ENCODE peak calls at places on chromosome 20, in nine cellular contexts. U, O, L, K, V, H, J, Y and Z are unnamed samples.

GRCh38 chr20:62362991-62363919 is 3.9 kb downstream of the LAMA5 start:
- DNase-seq in O (no peak), J (peak), L (no peak), V (no peak), U (peak), K (no peak), H (peak), Y (no peak), Z (no peak)

GRCh38 chr20:24771651-24772061 is 177.4 kb upstream of the CST7 start:
- DNase-seq in K (no peak), U (no peak), V (no peak), J (no peak), L (no peak), O (no peak), H (no peak), Y (no peak), Z (peak)

GRCh38 chr20:1478566-1478965 is 11.9 kb upstream of the NSFL1C start:
- DNase-seq in J (no peak), H (no peak), K (peak), U (no peak), Y (no peak), O (peak), L (peak), V (peak), Z (no peak)

GRCh38 chr20:36856691-36857635 is 19.0 kb upstream of the TLDC2 start:
- DNase-seq in Y (no peak), V (peak), O (peak), J (peak), K (no peak), L (no peak), H (peak), U (no peak), Z (peak)

GRCh38 chr20:46065691-46066090 is 24.1 kb downstream of the NCOA5 start:
- DNase-seq in L (no peak), U (no peak), O (no peak), Y (no peak), J (no peak), V (no peak), K (no peak), H (no peak), Z (no peak)

GRCh38 chr20:49948178-49948577 is 12.0 kb downstream of the RNF114 start:
- DNase-seq in O (peak), L (no peak), H (no peak), U (no peak), K (no peak), J (no peak), Y (no peak), V (no peak), Z (no peak)

GRCh38 chr20:34713194-34713943 is 9.2 kb downstream of the TP53INP2 start:
- DNase-seq in U (no peak), O (peak), V (peak), Y (no peak), H (peak), J (no peak), K (peak), L (peak), Z (no peak)

GRCh38 chr20:33443006-33443511 is 504 bp downstream of the SNTA1 start:
- DNase-seq in O (no peak), Y (peak), L (no peak), K (no peak), H (no peak), U (peak), V (no peak), J (peak), Z (peak)

GRCh38 chr20:9392892-9393857 is 121.2 kb upstream of the LAMP5 start:
- DNase-seq in O (peak), J (peak), V (peak), U (peak), H (peak), L (no peak), Y (no peak), K (peak), Z (peak)

GRCh38 chr20:2691663-2692035 is 931 bp upstream of the EBF4 start:
- DNase-seq in O (no peak), K (no peak), Y (no peak), J (no peak), H (no peak), V (no peak), U (no peak), L (no peak), Z (no peak)

GRCh38 chr20:37007898-37008649 is 56.6 kb upstream of the SAMHD1 start:
- DNase-seq in L (no peak), K (peak), O (peak), U (no peak), V (peak), Y (no peak), J (no peak), H (no peak), Z (no peak)

GRCh38 chr20:22106308-22106938 is 401.0 kb downstream of the PAX1 start:
- DNase-seq in V (no peak), O (no peak), H (no peak), K (no peak), J (no peak), Y (no peak), U (no peak), L (no peak), Z (peak)

GRCh38 chr20:42430059-42430458 is 759.6 kb downstream of the PTPRT start:
- DNase-seq in H (no peak), U (no peak), V (no peak), J (no peak), L (no peak), O (no peak), Y (no peak), K (no peak), Z (no peak)

GRCh38 chr20:34997171-34997570 is 41.5 kb downstream of the MYH7B start:
- DNase-seq in Y (no peak), J (no peak), U (no peak), O (peak), H (no peak), K (peak), V (peak), L (no peak), Z (no peak)

GRCh38 chr20:22404609-22405170 is 179.7 kb downstream of the FOXA2 start:
- DNase-seq in V (no peak), H (no peak), U (no peak), K (no peak), Y (no peak), J (no peak), O (no peak), L (no peak), Z (no peak)

GRCh38 chr20:24708411-24709295 is 239.2 kb downstream of the SYNDIG1 start:
- DNase-seq in Y (no peak), V (peak), H (no peak), L (no peak), K (no peak), U (no peak), O (peak), J (no peak), Z (no peak)

GRCh38 chr20:39632176-39632575 is 670.0 kb downstream of the DHX35 start:
- DNase-seq in O (no peak), H (no peak), V (no peak), L (peak), Y (no peak), K (no peak), J (no peak), U (no peak), Z (no peak)

GRCh38 chr20:41180599-41181333 is 43.4 kb downstream of the PLCG1 start:
- DNase-seq in J (no peak), V (no peak), K (no peak), L (no peak), O (no peak), Y (peak), U (no peak), H (peak), Z (no peak)

GRCh38 chr20:59850018-59850641 is 83.3 kb downstream of the SYCP2 start:
- DNase-seq in J (no peak), V (peak), H (no peak), O (peak), L (no peak), Y (no peak), K (peak), U (no peak), Z (no peak)

GRCh38 chr20:21151791-21152190 is 25.9 kb downstream of the KIZ start:
- DNase-seq in J (no peak), H (no peak), U (no peak), V (no peak), Y (no peak), O (no peak), K (no peak), L (no peak), Z (no peak)

GRCh38 chr20:53157443-53158408 is 185.6 kb downstream of the TSHZ2 start:
- DNase-seq in V (peak), L (no peak), Y (no peak), U (no peak), J (peak), O (peak), H (peak), K (peak), Z (peak)

GRCh38 chr20:37564388-37565133 is 36.9 kb upstream of the BLCAP start:
- DNase-seq in V (peak), J (peak), O (no peak), K (no peak), U (no peak), L (no peak), H (peak), Y (peak), Z (peak)

GRCh38 chr20:13644010-13644409 is 5.3 kb upstream of the TASP1 start:
- DNase-seq in H (no peak), O (no peak), K (no peak), Y (no peak), V (peak), L (peak), U (no peak), J (no peak), Z (no peak)

GRCh38 chr20:53444386-53444785 is 149.3 kb downstream of the ZNF217 start:
- DNase-seq in L (no peak), O (no peak), V (no peak), H (no peak), Y (no peak), K (no peak), J (no peak), U (no peak), Z (no peak)

GRCh38 chr20:62721511-62722197 is 13.0 kb downstream of the NTSR1 start:
- DNase-seq in J (no peak), O (no peak), L (no peak), K (no peak), U (no peak), V (no peak), Y (no peak), H (no peak), Z (no peak)

GRCh38 chr20:20204326-20204725 is 152.0 kb downstream of the CFAP61 start:
- DNase-seq in O (no peak), Y (no peak), L (no peak), U (no peak), V (no peak), J (no peak), K (no peak), H (no peak), Z (no peak)

GRCh38 chr20:48459729-48460395 is 367.9 kb downstream of the PREX1 start:
- DNase-seq in O (no peak), V (no peak), J (no peak), L (no peak), Y (no peak), U (peak), K (no peak), H (no peak), Z (no peak)
- TF ChIP-seq CTCF in O (no peak), V (no peak), J (no peak), L (no peak), Y (no peak), U (no peak), K (no peak), H (no peak), Z (no peak)

GRCh38 chr20:6944292-6944691 is 176.8 kb downstream of the BMP2 start:
- DNase-seq in Y (no peak), J (no peak), L (no peak), V (no peak), H (no peak), U (no peak), O (no peak), K (no peak), Z (no peak)

GRCh38 chr20:6942266-6942665 is 174.8 kb downstream of the BMP2 start:
- DNase-seq in Y (no peak), U (no peak), J (no peak), L (no peak), H (no peak), O (no peak), K (no peak), V (no peak), Z (no peak)

GRCh38 chr20:6940052-6940451 is 172.6 kb downstream of the BMP2 start:
- DNase-seq in J (no peak), U (no peak), K (no peak), O (no peak), V (peak), H (peak), L (no peak), Y (no peak), Z (peak)
- TF ChIP-seq CTCF in J (peak), U (no peak), K (peak), O (peak), V (no peak), H (peak), L (peak), Y (peak), Z (peak)

DNA sequence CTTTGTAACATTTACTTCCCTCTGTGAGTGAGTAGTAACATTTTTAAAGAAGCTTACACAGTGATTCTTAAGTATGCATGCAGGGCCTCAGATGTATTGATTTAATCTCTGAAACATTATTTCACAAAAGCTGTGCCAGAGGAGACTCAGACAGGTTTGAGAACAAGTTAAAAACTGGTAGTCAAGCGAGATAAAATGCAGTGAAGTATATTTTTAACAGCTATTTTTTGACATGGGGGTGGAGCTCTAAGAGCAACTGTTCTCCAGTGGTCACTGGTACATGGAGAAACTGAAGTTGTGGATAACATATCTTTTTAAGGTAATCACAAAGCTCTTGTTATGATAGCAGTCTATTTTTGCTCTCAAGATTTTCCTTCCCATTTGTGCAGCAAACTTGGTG is 20.4 kb downstream of the DSTN start:
- DNase-seq in L (no peak), J (no peak), H (no peak), Y (no peak), V (no peak), O (no peak), K (no peak), U (no peak), Z (no peak)
- TF ChIP-seq CTCF in L (no peak), J (no peak), H (no peak), Y (no peak), V (no peak), O (no peak), K (no peak), U (no peak), Z (no peak)

DNA sequence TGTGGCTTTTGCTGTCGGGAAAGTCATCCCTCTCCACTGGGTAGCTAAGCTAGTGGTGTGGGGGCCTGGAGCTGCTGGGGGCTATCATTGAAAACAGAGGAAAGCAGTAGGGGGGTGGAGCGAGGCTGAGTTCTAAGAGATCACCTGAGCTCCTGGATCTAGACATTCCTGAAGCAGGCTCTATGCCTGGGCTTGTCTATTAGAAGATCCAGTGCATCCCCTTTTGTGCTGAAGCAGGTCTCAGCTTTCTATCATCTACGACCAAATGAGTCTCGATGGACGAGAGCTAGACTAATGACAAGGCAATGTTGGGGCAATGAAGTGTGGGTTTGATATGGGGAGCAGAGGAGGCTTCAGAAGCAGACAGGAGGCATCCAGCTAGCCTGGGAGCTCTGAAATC is 18.5 kb downstream of the ZBP1 start:
- DNase-seq in O (no peak), V (no peak), H (no peak), J (no peak), U (no peak), L (no peak), Y (no peak), K (no peak), Z (no peak)
- TF ChIP-seq CTCF in O (no peak), V (no peak), H (no peak), J (no peak), U (no peak), L (no peak), Y (no peak), K (no peak), Z (no peak)

GRCh38 chr20:5080384-5080877 is 39.3 kb downstream of the PCNA start:
- DNase-seq in H (peak), L (no peak), J (peak), Y (no peak), O (peak), K (peak), U (peak), V (peak), Z (no peak)
- TF ChIP-seq CTCF in H (no peak), L (no peak), J (no peak), Y (no peak), O (no peak), K (no peak), U (no peak), V (no peak), Z (no peak)

DNA sequence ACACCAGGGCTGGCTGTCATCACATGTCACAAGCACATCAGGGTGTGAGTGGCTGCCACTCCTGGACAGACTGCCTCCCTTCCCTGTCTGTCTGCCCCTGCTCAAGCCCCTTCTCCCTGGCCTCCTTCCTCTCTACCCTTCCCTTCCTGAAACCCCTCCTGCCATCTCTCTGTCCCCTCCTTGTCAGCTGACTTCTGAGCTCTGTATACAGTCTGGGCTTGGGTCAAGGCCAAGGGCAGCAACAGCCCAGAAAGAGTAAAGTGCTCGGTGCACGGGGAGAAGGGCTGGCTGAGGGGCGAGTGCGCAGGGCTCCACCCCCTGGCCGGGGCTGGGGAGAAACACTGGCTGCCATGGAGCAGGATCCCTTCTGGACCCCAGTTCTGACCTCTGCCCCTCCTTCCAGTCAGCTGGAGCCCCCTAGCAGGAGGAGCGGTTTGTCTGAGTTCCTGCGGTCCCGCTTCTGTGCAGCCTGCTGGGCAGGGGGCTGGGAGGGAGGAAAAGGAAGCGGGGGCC is 2.0 kb downstream of the LKAAEAR1 start:
- DNase-seq in Y (no peak), U (no peak), K (no peak), L (no peak), V (no peak), O (no peak), H (no peak), J (no peak), Z (no peak)
- TF ChIP-seq CTCF in Y (no peak), U (no peak), K (no peak), L (no peak), V (no peak), O (no peak), H (no peak), J (no peak), Z (no peak)